ENCODE peak calls at places on chromosomes 5 and 9, in five cellular contexts. W is fibroblast of the conjunctiva; Y is cardiac muscle cell; P is CD4-positive, alpha-beta memory T cell; O is ecto neural progenitor cell. Q is an unnamed sample.

GRCh38 chr9:38423939-38424843 is at the start of gene IGFBPL1:
- DNase-seq in W (no peak), Y (peak; percentile 79), P (no peak), O (peak; percentile 71), Q (no peak)

GRCh38 chr9:110891760-110892159 is 146.5 kb downstream of the LPAR1 start:
- DNase-seq in W (peak; percentile 63), Y (no peak), P (no peak), O (no peak), Q (peak; percentile 85)

GRCh38 chr5:138611295-138612220 is 36.4 kb upstream of the HSPA9 start:
- DNase-seq in W (no peak), Y (peak; percentile 64), P (no peak), O (no peak), Q (peak; percentile 32)

GRCh38 chr5:81778642-81779041 is 27.7 kb upstream of the SSBP2 start:
- DNase-seq in W (no peak), Y (no peak), P (no peak), O (no peak), Q (peak; percentile 20)

GRCh38 chr5:63919763-63920478 is 42.3 kb downstream of the HTR1A start:
- DNase-seq in W (no peak), Y (peak; percentile 9), P (no peak), O (no peak), Q (no peak)

GRCh38 chr9:136572003-136572595 is 26.3 kb upstream of the NOTCH1 start:
- DNase-seq in W (no peak), Y (peak; percentile 92), P (no peak), O (peak; percentile 94), Q (no peak)

GRCh38 chr9:78213696-78214095 is 22.2 kb upstream of the CEP78 start:
- DNase-seq in W (no peak), Y (peak; percentile 8), P (peak; percentile 39), O (no peak), Q (peak; percentile 14)

GRCh38 chr9:95055851-95056551 is 261.5 kb downstream of the FANCC start:
- DNase-seq in W (peak; percentile 31), Y (no peak), P (no peak), O (no peak), Q (peak; percentile 45)

GRCh38 chr5:147906326-147907095 is at the start of gene C5orf46:
- DNase-seq in W (no peak), Y (no peak), P (no peak), O (no peak), Q (peak; percentile 42)

GRCh38 chr5:64505769-64506566 is at the start of gene RGS7BP:
- DNase-seq in W (peak; percentile 1), Y (peak; percentile 80), P (no peak), O (peak; percentile 84), Q (peak; percentile 6)

GRCh38 chr5:1757511-1757910 is 42.1 kb downstream of the MRPL36 start:
- DNase-seq in W (no peak), Y (no peak), P (no peak), O (peak; percentile 29), Q (no peak)

GRCh38 chr5:149594206-149594895 is 13.1 kb downstream of the ARHGEF37 start:
- DNase-seq in W (no peak), Y (no peak), P (no peak), O (no peak), Q (no peak)

GRCh38 chr5:172403822-172404221 is 50.5 kb downstream of the SH3PXD2B start:
- DNase-seq in W (no peak), Y (no peak), P (no peak), O (no peak), Q (no peak)

GRCh38 chr9:89366711-89367110 is 48.4 kb downstream of the SECISBP2 start:
- DNase-seq in W (no peak), Y (no peak), P (no peak), O (no peak), Q (no peak)

GRCh38 chr5:137734962-137735530 is 843 bp downstream of the KLHL3 start:
- DNase-seq in W (no peak), Y (peak; percentile 55), P (peak; percentile 11), O (peak; percentile 56), Q (peak; percentile 18)

GRCh38 chr5:138760448-138761110 is 7.4 kb downstream of the CTNNA1 start:
- DNase-seq in W (no peak), Y (no peak), P (no peak), O (no peak), Q (no peak)

GRCh38 chr9:121344062-121344696 is 25.9 kb downstream of the STOM start:
- DNase-seq in W (no peak), Y (no peak), P (no peak), O (no peak), Q (no peak)

GRCh38 chr9:89606049-89606481 is 1.3 kb downstream of the GADD45G start:
- DNase-seq in W (peak; percentile 24), Y (peak; percentile 75), P (peak; percentile 38), O (peak; percentile 73), Q (peak; percentile 78)